ENCODE peak calls at places on chromosomes 6 and 20, in seven cellular contexts. F is GM12878, M is HepG2, J is transverse colon, S is H1, H is endothelial cell of umbilical vein, E is breast epithelium. Y is an unnamed sample.

GRCh38 chr6:26270121-26270861 is 94.7 kb upstream of the BTN3A2 start:
- DNase-seq in M (no peak), H (no peak), F (no peak), E (no peak), S (no peak), J (no peak), Y (no peak)

GRCh38 chr6:73123632-73124329 is 101.5 kb downstream of the KHDC1L start:
- DNase-seq in J (no peak), E (no peak), S (no peak), F (no peak), H (no peak), M (no peak), Y (no peak)

GRCh38 chr6:82624251-82624650 is 260.6 kb downstream of the TPBG start:
- DNase-seq in M (no peak), F (no peak), S (no peak), H (no peak), E (no peak), J (no peak), Y (no peak)

GRCh38 chr6:7262037-7262461 is 51.0 kb downstream of the SSR1 start:
- DNase-seq in S (peak), J (peak), M (no peak), F (no peak), H (no peak), E (peak), Y (no peak)

GRCh38 chr6:56450882-56451739 is 191.6 kb downstream of the DST start:
- DNase-seq in F (no peak), H (peak), S (no peak), J (peak), M (peak), E (no peak), Y (peak)

GRCh38 chr6:164749126-164749758 is 560.2 kb downstream of the C6orf118 start:
- DNase-seq in H (no peak), E (no peak), F (no peak), S (no peak), J (no peak), M (no peak), Y (no peak)

GRCh38 chr6:110664933-110665332 is 150.3 kb downstream of the CDK19 start:
- DNase-seq in H (no peak), M (no peak), F (no peak), E (no peak), S (no peak), J (no peak), Y (no peak)

GRCh38 chr6:16450821-16451220 is 212.4 kb downstream of the GMPR start:
- DNase-seq in E (no peak), H (no peak), S (no peak), J (no peak), F (no peak), M (no peak), Y (no peak)

GRCh38 chr6:32087574-32088486 is 21.3 kb downstream of the TNXB start:
- DNase-seq in J (peak), H (peak), M (peak), F (no peak), E (peak), S (peak), Y (peak)

GRCh38 chr6:109284675-109285074 is 97.6 kb downstream of the CD164 start:
- DNase-seq in S (no peak), H (no peak), F (no peak), M (no peak), J (no peak), E (no peak), Y (no peak)

GRCh38 chr6:24431045-24431451 is 28.3 kb downstream of the MRS2 start:
- DNase-seq in E (no peak), M (peak), F (no peak), S (no peak), J (no peak), H (peak), Y (no peak)

GRCh38 chr6:36544228-36544627 is 3.1 kb downstream of the STK38 start:
- DNase-seq in H (no peak), F (no peak), S (no peak), J (peak), M (no peak), E (no peak), Y (no peak)

GRCh38 chr6:50187212-50188055 is 137.7 kb upstream of the DEFB112 start:
- DNase-seq in J (no peak), F (no peak), E (no peak), S (no peak), M (no peak), H (no peak), Y (no peak)

GRCh38 chr6:35673755-35674154 is 15.0 kb downstream of the FKBP5 start:
- DNase-seq in E (no peak), M (no peak), J (no peak), H (no peak), F (no peak), S (no peak), Y (no peak)

GRCh38 chr6:154232013-154232920 is 124.3 kb downstream of the IPCEF1 start:
- DNase-seq in F (no peak), H (no peak), S (no peak), E (no peak), M (no peak), J (no peak), Y (no peak)

GRCh38 chr6:154230390-154230789 is 126.2 kb downstream of the IPCEF1 start:
- DNase-seq in F (no peak), H (no peak), E (no peak), S (no peak), J (no peak), M (no peak), Y (no peak)

GRCh38 chr6:154228521-154228905 is 128.1 kb downstream of the IPCEF1 start:
- DNase-seq in M (no peak), H (no peak), F (no peak), E (no peak), J (no peak), S (no peak), Y (no peak)

GRCh38 chr6:154229796-154230195 is 126.8 kb downstream of the IPCEF1 start:
- DNase-seq in E (no peak), F (no peak), M (no peak), H (no peak), S (no peak), J (no peak), Y (no peak)

DNA sequence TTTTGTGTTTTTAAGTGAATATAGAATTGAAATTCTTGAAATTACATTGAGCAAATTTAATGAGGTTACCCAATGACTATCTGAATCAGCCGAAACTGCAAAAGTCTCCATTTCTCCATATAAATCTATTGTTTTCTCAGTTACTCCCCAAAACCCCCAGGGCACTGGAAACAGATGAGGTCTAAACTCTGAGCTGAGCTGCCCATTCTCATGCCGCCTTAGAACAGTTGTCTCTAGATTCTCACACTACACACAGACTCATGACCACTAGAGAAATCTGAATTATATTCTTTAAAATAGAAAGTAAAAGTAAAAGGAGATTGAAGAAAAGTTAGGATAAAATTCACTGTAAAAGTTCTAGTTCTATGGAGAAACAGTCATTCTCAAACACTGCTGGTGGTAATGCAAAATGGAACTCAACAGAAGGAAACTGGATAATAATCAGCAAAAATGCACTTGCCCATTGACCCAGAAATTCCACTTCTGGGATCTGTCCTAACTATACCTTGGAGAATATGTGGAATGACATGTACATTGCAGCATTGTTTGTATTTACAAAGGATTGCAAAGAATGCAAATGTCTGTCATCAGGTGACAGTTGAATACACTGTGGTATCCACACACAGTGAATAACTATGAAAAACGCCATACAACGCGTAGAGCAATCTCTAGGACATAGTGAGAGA is 125.5 kb downstream of the IPCEF1 start:
- DNase-seq in J (no peak), F (no peak), M (no peak), S (no peak), H (no peak), E (no peak), Y (no peak)
- H3K4me3 ChIP-seq in J (no peak), F (no peak), M (no peak), S (no peak), H (no peak), E (no peak), Y (no peak)

GRCh38 chr20:38201356-38201755 is 36.3 kb upstream of the TGM2 start:
- DNase-seq in S (no peak), M (no peak), F (no peak), H (peak), J (no peak), E (no peak), Y (no peak)

GRCh38 chr20:38204936-38205435 is 39.9 kb upstream of the TGM2 start:
- DNase-seq in S (no peak), F (no peak), J (no peak), M (no peak), E (no peak), H (no peak), Y (no peak)

GRCh38 chr20:38202153-38202981 is 37.3 kb upstream of the TGM2 start:
- DNase-seq in S (no peak), E (no peak), J (no peak), F (no peak), M (no peak), H (no peak), Y (no peak)

GRCh38 chr20:38202982-38203293 is 37.9 kb upstream of the TGM2 start:
- DNase-seq in J (no peak), H (no peak), E (no peak), M (no peak), S (no peak), F (no peak), Y (no peak)

GRCh38 chr20:38203337-38204003 is 38.4 kb upstream of the TGM2 start:
- DNase-seq in F (no peak), E (no peak), S (no peak), M (no peak), H (no peak), J (no peak), Y (no peak)
- TF ChIP-seq POLR2AphosphoS5 in F (no peak), E (no peak), S (no peak), M (no peak), H (no peak), J (no peak), Y (no peak)

GRCh38 chr6:168554898-168555617 is 114.1 kb downstream of the SMOC2 start:
- DNase-seq in F (no peak), J (no peak), M (no peak), E (no peak), H (no peak), S (no peak), Y (no peak)
- TF ChIP-seq POLR2A in F (no peak), J (no peak), M (no peak), E (no peak), H (no peak), S (no peak), Y (no peak)

DNA sequence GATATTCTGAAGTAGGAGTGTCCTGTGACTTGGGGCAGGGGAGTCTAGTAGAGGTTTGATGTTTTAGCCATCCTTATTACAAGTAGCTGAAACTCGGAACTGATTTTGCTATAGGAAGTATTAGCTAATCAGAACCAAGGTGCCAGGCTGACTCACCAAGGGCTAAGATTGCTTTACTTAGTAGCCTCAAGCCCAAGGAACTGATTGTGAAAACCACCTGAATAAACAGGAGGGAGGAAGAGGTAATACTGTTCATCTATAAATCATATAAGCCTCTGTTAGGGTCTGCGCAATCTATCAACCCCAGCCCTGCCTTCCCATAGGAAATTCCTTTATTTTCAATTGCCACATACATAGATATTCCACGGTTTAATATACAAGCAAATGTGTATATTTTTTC is 54.4 kb downstream of the GNAS start:
- DNase-seq in J (no peak), M (no peak), E (no peak), S (no peak), F (no peak), H (peak), Y (peak)
- H3K4me3 ChIP-seq in J (no peak), M (no peak), E (peak), S (no peak), F (peak), H (no peak), Y (peak)

GRCh38 chr20:62775206-62775605 is 21.1 kb upstream of the MRGBP start:
- DNase-seq in M (no peak), F (no peak), S (no peak), E (no peak), J (no peak), H (no peak), Y (no peak)

GRCh38 chr20:62776035-62776691 is 20.1 kb upstream of the MRGBP start:
- DNase-seq in H (no peak), M (no peak), J (no peak), F (no peak), S (no peak), E (no peak), Y (no peak)

GRCh38 chr20:62778058-62778457 is 18.2 kb upstream of the MRGBP start:
- DNase-seq in F (no peak), J (no peak), S (no peak), M (no peak), H (no peak), E (no peak), Y (no peak)

GRCh38 chr20:62777528-62777830 is 18.8 kb upstream of the MRGBP start:
- DNase-seq in E (no peak), M (no peak), H (no peak), S (no peak), J (no peak), F (no peak), Y (no peak)

GRCh38 chr20:62776692-62777527 is 19.4 kb upstream of the MRGBP start:
- DNase-seq in H (no peak), F (peak), M (peak), S (no peak), E (no peak), J (peak), Y (peak)
- TF ChIP-seq POLR2AphosphoS5 in H (no peak), F (no peak), M (peak), S (no peak), E (no peak), J (no peak), Y (peak)